ENCODE peak calls at places on chromosomes 6 and 20, in five cellular contexts. One of them, this sample, is unnamed. For H3K4me1, the result is how much of the 10 kb centered on the place peaks cover.

GRCh38 chr20:17916365-17916996 is 52.1 kb downstream of the SNX5 start:
- DNase-seq in naive thymus-derived CD4-positive, alpha-beta T cell: no peak
- DNase-seq in thyroid gland: no peak
- DNase-seq in heart right ventricle: no peak
- DNase-seq in endodermal cell: no peak
- DNase-seq in this sample: no peak

GRCh38 chr6:93124226-93124625 is 295.1 kb downstream of the EPHA7 start:
- DNase-seq in endodermal cell: no peak
- DNase-seq in naive thymus-derived CD4-positive, alpha-beta T cell: no peak
- DNase-seq in thyroid gland: no peak
- DNase-seq in heart right ventricle: no peak
- DNase-seq in this sample: no peak

GRCh38 chr20:13270211-13270610 is 49.1 kb downstream of the ISM1 start:
- DNase-seq in endodermal cell: no peak
- DNase-seq in naive thymus-derived CD4-positive, alpha-beta T cell: no peak
- DNase-seq in heart right ventricle: no peak
- DNase-seq in thyroid gland: no peak
- DNase-seq in this sample: no peak

GRCh38 chr20:61100489-61100888 is 151.6 kb upstream of the CDH4 start:
- DNase-seq in naive thymus-derived CD4-positive, alpha-beta T cell: no peak
- DNase-seq in endodermal cell: no peak
- DNase-seq in heart right ventricle: no peak
- DNase-seq in thyroid gland: no peak
- DNase-seq in this sample: no peak

GRCh38 chr6:12148317-12148801 is 136.2 kb downstream of the HIVEP1 start:
- DNase-seq in naive thymus-derived CD4-positive, alpha-beta T cell: no peak
- DNase-seq in endodermal cell: no peak
- DNase-seq in heart right ventricle: no peak
- DNase-seq in thyroid gland: no peak
- DNase-seq in this sample: no peak

GRCh38 chr6:167713088-167713475 is 113.6 kb upstream of the AFDN start:
- DNase-seq in thyroid gland: no peak
- DNase-seq in endodermal cell: peak
- DNase-seq in naive thymus-derived CD4-positive, alpha-beta T cell: no peak
- DNase-seq in heart right ventricle: no peak
- DNase-seq in this sample: no peak

GRCh38 chr6:126914172-126914571 is 204.3 kb upstream of the RSPO3 start:
- DNase-seq in naive thymus-derived CD4-positive, alpha-beta T cell: no peak
- DNase-seq in heart right ventricle: no peak
- DNase-seq in endodermal cell: no peak
- DNase-seq in thyroid gland: peak
- DNase-seq in this sample: no peak

GRCh38 chr6:73388800-73389512 is 5.7 kb upstream of the DDX43 start:
- DNase-seq in heart right ventricle: peak
- DNase-seq in thyroid gland: peak
- DNase-seq in endodermal cell: peak
- DNase-seq in naive thymus-derived CD4-positive, alpha-beta T cell: peak
- DNase-seq in this sample: peak

GRCh38 chr6:103335412-103335811 is 1524.3 kb downstream of the HACE1 start:
- DNase-seq in endodermal cell: no peak
- DNase-seq in heart right ventricle: no peak
- DNase-seq in thyroid gland: no peak
- DNase-seq in naive thymus-derived CD4-positive, alpha-beta T cell: no peak
- DNase-seq in this sample: no peak

GRCh38 chr6:143123081-143123480 is 62.4 kb downstream of the AIG1 start:
- DNase-seq in heart right ventricle: no peak
- DNase-seq in naive thymus-derived CD4-positive, alpha-beta T cell: no peak
- DNase-seq in endodermal cell: no peak
- DNase-seq in thyroid gland: no peak
- DNase-seq in this sample: no peak

GRCh38 chr6:80182291-80182690 is 75.8 kb downstream of the BCKDHB start:
- DNase-seq in thyroid gland: no peak
- DNase-seq in heart right ventricle: no peak
- DNase-seq in naive thymus-derived CD4-positive, alpha-beta T cell: no peak
- DNase-seq in endodermal cell: no peak
- DNase-seq in this sample: no peak

GRCh38 chr6:116111552-116112528 is 11.2 kb downstream of the NT5DC1 start:
- DNase-seq in thyroid gland: peak
- DNase-seq in heart right ventricle: no peak
- DNase-seq in endodermal cell: peak
- DNase-seq in naive thymus-derived CD4-positive, alpha-beta T cell: no peak
- DNase-seq in this sample: no peak

GRCh38 chr6:46325561-46326525 is 155.1 kb upstream of the ENPP5 start:
- DNase-seq in heart right ventricle: peak
- DNase-seq in endodermal cell: peak
- DNase-seq in naive thymus-derived CD4-positive, alpha-beta T cell: peak
- DNase-seq in thyroid gland: no peak
- DNase-seq in this sample: no peak

GRCh38 chr6:125922322-125922860 is 34.2 kb upstream of the HINT3 start:
- DNase-seq in naive thymus-derived CD4-positive, alpha-beta T cell: no peak
- DNase-seq in heart right ventricle: no peak
- DNase-seq in endodermal cell: no peak
- DNase-seq in thyroid gland: no peak
- DNase-seq in this sample: no peak

GRCh38 chr6:11773581-11773980 is 5.0 kb downstream of the ADTRP start:
- DNase-seq in thyroid gland: no peak
- DNase-seq in endodermal cell: no peak
- DNase-seq in naive thymus-derived CD4-positive, alpha-beta T cell: no peak
- DNase-seq in heart right ventricle: no peak
- DNase-seq in this sample: no peak

GRCh38 chr6:56343295-56343694 is 95.9 kb upstream of the COL21A1 start:
- DNase-seq in naive thymus-derived CD4-positive, alpha-beta T cell: no peak
- DNase-seq in thyroid gland: no peak
- DNase-seq in endodermal cell: no peak
- DNase-seq in heart right ventricle: no peak
- DNase-seq in this sample: no peak

GRCh38 chr20:6495907-6496306 is 271.6 kb upstream of the BMP2 start:
- DNase-seq in endodermal cell: no peak
- DNase-seq in heart right ventricle: no peak
- DNase-seq in naive thymus-derived CD4-positive, alpha-beta T cell: no peak
- DNase-seq in thyroid gland: no peak
- DNase-seq in this sample: no peak

GRCh38 chr6:26131618-26132017 is 44.4 kb downstream of the HFE start:
- DNase-seq in heart right ventricle: no peak
- DNase-seq in endodermal cell: no peak
- DNase-seq in naive thymus-derived CD4-positive, alpha-beta T cell: no peak
- DNase-seq in thyroid gland: no peak
- DNase-seq in this sample: no peak

GRCh38 chr6:136464874-136465273 is 85.3 kb downstream of the MAP7 start:
- DNase-seq in thyroid gland: no peak
- DNase-seq in naive thymus-derived CD4-positive, alpha-beta T cell: no peak
- DNase-seq in heart right ventricle: no peak
- DNase-seq in endodermal cell: no peak
- DNase-seq in this sample: no peak

DNA sequence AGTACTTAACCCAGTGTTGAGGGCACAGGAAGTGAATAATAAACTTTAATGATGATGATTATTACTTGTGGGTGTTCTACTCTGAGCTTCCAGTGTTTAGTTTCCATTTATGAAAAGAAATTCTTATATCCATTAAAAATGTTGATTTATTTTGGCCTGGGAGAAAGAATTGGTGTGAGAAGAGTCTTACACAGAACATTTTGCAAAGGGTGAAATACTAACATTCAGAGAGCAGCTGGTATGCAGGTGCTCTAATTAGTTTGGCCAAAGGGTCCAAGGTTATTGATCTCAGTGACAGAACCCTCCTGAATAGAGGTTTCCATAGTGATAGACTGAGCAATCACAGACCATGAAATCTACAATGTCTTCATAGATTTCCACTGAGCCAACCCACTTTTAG is 4.4 kb downstream of the OSER1 start:
- DNase-seq in heart right ventricle: no peak
- DNase-seq in endodermal cell: no peak
- DNase-seq in naive thymus-derived CD4-positive, alpha-beta T cell: no peak
- DNase-seq in thyroid gland: no peak
- DNase-seq in this sample: no peak
- H3K27ac ChIP-seq in heart right ventricle: no peak
- H3K27ac ChIP-seq in endodermal cell: no peak
- H3K27ac ChIP-seq in naive thymus-derived CD4-positive, alpha-beta T cell: no peak
- H3K27ac ChIP-seq in thyroid gland: no peak
- H3K27ac ChIP-seq in this sample: no peak

DNA sequence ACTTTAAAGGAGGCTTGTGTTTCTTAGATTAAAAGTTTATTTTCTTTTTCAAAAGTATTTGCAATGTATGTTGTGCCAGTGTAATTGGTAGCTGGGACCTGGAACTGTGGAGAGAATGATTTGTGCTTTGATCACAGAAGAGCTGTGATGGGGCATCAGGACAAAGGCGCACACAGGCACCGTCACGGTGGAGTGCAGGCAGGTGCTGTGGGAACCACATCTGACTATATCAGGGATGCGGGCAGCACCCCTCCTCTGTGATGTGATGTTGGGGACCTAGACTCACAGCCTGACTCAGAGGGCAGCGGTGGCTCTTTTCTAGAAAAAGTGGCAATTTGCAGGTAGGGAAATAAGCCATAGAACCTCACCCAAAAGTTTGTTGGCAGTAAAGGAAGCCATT is 34.5 kb downstream of the SYTL3 start:
- DNase-seq in naive thymus-derived CD4-positive, alpha-beta T cell: no peak
- DNase-seq in endodermal cell: no peak
- DNase-seq in thyroid gland: no peak
- DNase-seq in heart right ventricle: no peak
- DNase-seq in this sample: no peak
- H3K4me1 ChIP-seq in naive thymus-derived CD4-positive, alpha-beta T cell: under half
- H3K4me1 ChIP-seq in endodermal cell: under half
- H3K4me1 ChIP-seq in thyroid gland: under half
- H3K4me1 ChIP-seq in heart right ventricle: under half
- H3K4me1 ChIP-seq in this sample: under half

DNA sequence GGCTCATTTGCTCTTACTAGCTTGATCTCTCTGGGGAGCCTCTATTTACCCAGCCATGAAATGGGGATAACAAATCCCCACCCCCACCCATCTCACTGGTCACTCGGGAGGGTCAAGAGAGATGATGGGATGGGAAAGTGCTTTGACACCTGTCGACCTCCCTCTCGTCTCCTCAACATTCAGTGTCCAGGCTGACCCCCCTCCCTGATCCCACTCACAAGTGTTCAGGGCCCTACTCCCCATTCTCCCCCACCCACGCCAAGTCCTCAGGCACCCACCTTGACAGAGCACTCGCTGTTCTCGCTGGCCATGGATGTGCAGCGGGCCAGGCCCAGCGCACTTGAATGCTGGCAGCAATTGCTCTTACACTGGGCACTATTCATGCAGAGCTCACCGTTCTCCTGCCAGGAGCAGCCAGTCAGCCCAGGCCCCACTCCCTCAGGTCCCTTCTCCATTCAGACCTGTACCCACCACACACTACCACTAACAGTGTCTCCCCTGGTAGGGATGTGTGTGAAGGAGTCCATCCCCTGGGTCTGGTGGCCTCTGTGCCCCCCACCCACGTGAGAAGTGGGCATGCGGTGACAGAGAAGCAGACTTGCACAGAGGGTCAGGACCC is 1.6 kb downstream of the CLPS start:
- DNase-seq in naive thymus-derived CD4-positive, alpha-beta T cell: no peak
- DNase-seq in heart right ventricle: no peak
- DNase-seq in thyroid gland: no peak
- DNase-seq in endodermal cell: no peak
- DNase-seq in this sample: no peak
- H3K4me3 ChIP-seq in naive thymus-derived CD4-positive, alpha-beta T cell: no peak
- H3K4me3 ChIP-seq in heart right ventricle: no peak
- H3K4me3 ChIP-seq in thyroid gland: no peak
- H3K4me3 ChIP-seq in endodermal cell: no peak
- H3K4me3 ChIP-seq in this sample: no peak

GRCh38 chr6:106749611-106750010 is 120.2 kb downstream of the QRSL1 start:
- DNase-seq in naive thymus-derived CD4-positive, alpha-beta T cell: no peak
- DNase-seq in heart right ventricle: no peak
- DNase-seq in endodermal cell: no peak
- DNase-seq in thyroid gland: no peak
- DNase-seq in this sample: no peak

GRCh38 chr6:106748547-106749207 is 119.3 kb downstream of the QRSL1 start:
- DNase-seq in endodermal cell: peak
- DNase-seq in thyroid gland: no peak
- DNase-seq in heart right ventricle: no peak
- DNase-seq in naive thymus-derived CD4-positive, alpha-beta T cell: no peak
- DNase-seq in this sample: no peak

GRCh38 chr6:106751501-106752252 is 122.3 kb downstream of the QRSL1 start:
- DNase-seq in naive thymus-derived CD4-positive, alpha-beta T cell: no peak
- DNase-seq in heart right ventricle: no peak
- DNase-seq in thyroid gland: peak
- DNase-seq in endodermal cell: no peak
- DNase-seq in this sample: no peak

GRCh38 chr6:106752641-106753040 is 123.3 kb downstream of the QRSL1 start:
- DNase-seq in thyroid gland: no peak
- DNase-seq in endodermal cell: no peak
- DNase-seq in heart right ventricle: no peak
- DNase-seq in naive thymus-derived CD4-positive, alpha-beta T cell: no peak
- DNase-seq in this sample: no peak

DNA sequence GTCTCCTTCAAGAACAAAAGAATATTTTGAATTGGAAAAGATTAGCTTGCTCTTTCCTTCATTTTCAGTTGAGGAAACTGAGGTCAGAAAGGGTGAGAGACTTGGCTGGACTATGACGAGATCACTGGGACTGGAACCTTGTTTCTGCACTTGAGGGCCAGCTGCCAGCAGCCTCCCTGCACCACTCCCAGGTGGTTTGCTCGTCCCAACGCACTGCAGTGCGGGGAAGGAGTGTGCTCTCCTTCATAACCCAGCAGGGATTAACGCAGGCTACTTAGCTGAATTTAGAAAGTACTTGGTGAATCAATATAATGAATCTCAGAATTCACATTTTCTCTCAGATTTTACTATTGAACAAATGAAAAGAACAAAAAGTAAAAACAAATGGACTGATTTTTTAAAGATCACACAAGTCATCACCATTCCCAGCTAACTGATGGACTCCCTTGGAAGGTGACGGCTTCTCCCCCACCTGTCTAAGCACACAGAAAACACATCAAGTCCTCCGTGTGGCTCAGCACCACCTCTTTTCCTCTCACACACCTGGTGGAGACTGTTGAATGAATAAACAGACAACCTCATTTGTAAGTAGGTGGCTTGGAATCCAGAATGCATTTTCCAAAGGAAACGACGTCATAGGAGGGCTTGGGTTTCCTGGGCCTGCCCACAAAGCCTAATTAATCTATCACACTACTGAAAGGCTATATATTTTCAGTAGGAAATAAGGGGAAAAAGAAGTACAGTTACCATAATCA is 120.9 kb downstream of the QRSL1 start:
- DNase-seq in thyroid gland: no peak
- DNase-seq in heart right ventricle: no peak
- DNase-seq in naive thymus-derived CD4-positive, alpha-beta T cell: no peak
- DNase-seq in endodermal cell: no peak
- DNase-seq in this sample: no peak
- H3K27ac ChIP-seq in thyroid gland: peak
- H3K27ac ChIP-seq in heart right ventricle: no peak
- H3K27ac ChIP-seq in naive thymus-derived CD4-positive, alpha-beta T cell: no peak
- H3K27ac ChIP-seq in endodermal cell: no peak
- H3K27ac ChIP-seq in this sample: no peak

GRCh38 chr20:62936996-62937352 is 973 bp upstream of the GID8 start:
- DNase-seq in endodermal cell: no peak
- DNase-seq in heart right ventricle: no peak
- DNase-seq in thyroid gland: no peak
- DNase-seq in naive thymus-derived CD4-positive, alpha-beta T cell: no peak
- DNase-seq in this sample: no peak

GRCh38 chr20:62935204-62935967 is 2.6 kb upstream of the GID8 start:
- DNase-seq in heart right ventricle: no peak
- DNase-seq in naive thymus-derived CD4-positive, alpha-beta T cell: no peak
- DNase-seq in endodermal cell: no peak
- DNase-seq in thyroid gland: no peak
- DNase-seq in this sample: no peak

GRCh38 chr20:62935968-62936585 is 1.9 kb upstream of the GID8 start:
- DNase-seq in thyroid gland: no peak
- DNase-seq in endodermal cell: peak
- DNase-seq in heart right ventricle: no peak
- DNase-seq in naive thymus-derived CD4-positive, alpha-beta T cell: no peak
- DNase-seq in this sample: no peak

GRCh38 chr20:62938105-62938888 is at the start of gene GID8:
- DNase-seq in naive thymus-derived CD4-positive, alpha-beta T cell: peak
- DNase-seq in endodermal cell: peak
- DNase-seq in thyroid gland: peak
- DNase-seq in heart right ventricle: peak
- DNase-seq in this sample: no peak

GRCh38 chr20:62937353-62938104 is 418 bp upstream of the GID8 start:
- DNase-seq in endodermal cell: peak
- DNase-seq in thyroid gland: peak
- DNase-seq in heart right ventricle: peak
- DNase-seq in naive thymus-derived CD4-positive, alpha-beta T cell: peak
- DNase-seq in this sample: peak
- H3K4me1 ChIP-seq in endodermal cell: under half
- H3K4me1 ChIP-seq in thyroid gland: under half
- H3K4me1 ChIP-seq in heart right ventricle: under half
- H3K4me1 ChIP-seq in naive thymus-derived CD4-positive, alpha-beta T cell: under half
- H3K4me1 ChIP-seq in this sample: under half

This sample was measured in effector memory CD4-positive, alpha-beta T cell.